ENCODE peak calls at places on chromosomes 16 and 17, in ten cellular contexts. One of them, this sample, is unnamed.

GRCh38 chr17:78360371-78361226 is 722 bp upstream of the SOCS3 start:
- DNase-seq in AG10803: peak
- DNase-seq in heart left ventricle: peak
- DNase-seq in B cell: peak
- DNase-seq in uterus: peak
- DNase-seq in HFFc6: peak
- DNase-seq in epithelial cell of esophagus: peak
- DNase-seq in vagina: no peak
- DNase-seq in activated CD8-positive, alpha-beta T cell treated with anti-CD3 and anti-CD28 coated beads for 36 hours: peak
- DNase-seq in ovary: peak
- DNase-seq in this sample: peak

GRCh38 chr17:34314279-34314678 is 5.0 kb upstream of the CCL8 start:
- DNase-seq in AG10803: peak
- DNase-seq in heart left ventricle: peak
- DNase-seq in B cell: no peak
- DNase-seq in uterus: peak
- DNase-seq in HFFc6: no peak
- DNase-seq in epithelial cell of esophagus: no peak
- DNase-seq in vagina: peak
- DNase-seq in activated CD8-positive, alpha-beta T cell treated with anti-CD3 and anti-CD28 coated beads for 36 hours: no peak
- DNase-seq in ovary: no peak
- DNase-seq in this sample: no peak

GRCh38 chr16:7613518-7613917 is 280.9 kb downstream of the RBFOX1 start:
- DNase-seq in AG10803: no peak
- DNase-seq in heart left ventricle: no peak
- DNase-seq in B cell: no peak
- DNase-seq in uterus: no peak
- DNase-seq in HFFc6: no peak
- DNase-seq in epithelial cell of esophagus: no peak
- DNase-seq in vagina: no peak
- DNase-seq in activated CD8-positive, alpha-beta T cell treated with anti-CD3 and anti-CD28 coated beads for 36 hours: no peak
- DNase-seq in ovary: no peak
- DNase-seq in this sample: no peak

GRCh38 chr16:80317132-80318098 is 223.4 kb upstream of the DYNLRB2 start:
- DNase-seq in AG10803: no peak
- DNase-seq in heart left ventricle: no peak
- DNase-seq in B cell: no peak
- DNase-seq in uterus: no peak
- DNase-seq in HFFc6: no peak
- DNase-seq in epithelial cell of esophagus: peak
- DNase-seq in vagina: no peak
- DNase-seq in activated CD8-positive, alpha-beta T cell treated with anti-CD3 and anti-CD28 coated beads for 36 hours: no peak
- DNase-seq in ovary: no peak
- DNase-seq in this sample: no peak

GRCh38 chr17:50439008-50439407 is 13.0 kb downstream of the ACSF2 start:
- DNase-seq in AG10803: no peak
- DNase-seq in heart left ventricle: no peak
- DNase-seq in B cell: no peak
- DNase-seq in uterus: no peak
- DNase-seq in HFFc6: no peak
- DNase-seq in epithelial cell of esophagus: no peak
- DNase-seq in vagina: no peak
- DNase-seq in activated CD8-positive, alpha-beta T cell treated with anti-CD3 and anti-CD28 coated beads for 36 hours: no peak
- DNase-seq in ovary: no peak
- DNase-seq in this sample: no peak

GRCh38 chr17:7356779-7357178 is 1.8 kb downstream of the TMEM95 start:
- DNase-seq in AG10803: peak
- DNase-seq in heart left ventricle: no peak
- DNase-seq in B cell: no peak
- DNase-seq in uterus: no peak
- DNase-seq in HFFc6: no peak
- DNase-seq in epithelial cell of esophagus: no peak
- DNase-seq in vagina: no peak
- DNase-seq in activated CD8-positive, alpha-beta T cell treated with anti-CD3 and anti-CD28 coated beads for 36 hours: no peak
- DNase-seq in ovary: no peak
- DNase-seq in this sample: peak

GRCh38 chr17:65190467-65191095 is 53.4 kb downstream of the RGS9 start:
- DNase-seq in AG10803: peak
- DNase-seq in heart left ventricle: no peak
- DNase-seq in B cell: no peak
- DNase-seq in uterus: no peak
- DNase-seq in HFFc6: peak
- DNase-seq in epithelial cell of esophagus: peak
- DNase-seq in vagina: no peak
- DNase-seq in activated CD8-positive, alpha-beta T cell treated with anti-CD3 and anti-CD28 coated beads for 36 hours: no peak
- DNase-seq in ovary: no peak
- DNase-seq in this sample: no peak

GRCh38 chr17:38605230-38605851 is 411 bp downstream of the SRCIN1 start:
- DNase-seq in AG10803: no peak
- DNase-seq in heart left ventricle: no peak
- DNase-seq in B cell: peak
- DNase-seq in uterus: no peak
- DNase-seq in HFFc6: no peak
- DNase-seq in epithelial cell of esophagus: no peak
- DNase-seq in vagina: no peak
- DNase-seq in activated CD8-positive, alpha-beta T cell treated with anti-CD3 and anti-CD28 coated beads for 36 hours: no peak
- DNase-seq in ovary: no peak
- DNase-seq in this sample: peak

GRCh38 chr17:57234252-57235092 is 21.9 kb upstream of the MSI2 start:
- DNase-seq in AG10803: no peak
- DNase-seq in heart left ventricle: no peak
- DNase-seq in B cell: no peak
- DNase-seq in uterus: no peak
- DNase-seq in HFFc6: no peak
- DNase-seq in epithelial cell of esophagus: no peak
- DNase-seq in vagina: no peak
- DNase-seq in activated CD8-positive, alpha-beta T cell treated with anti-CD3 and anti-CD28 coated beads for 36 hours: no peak
- DNase-seq in ovary: no peak
- DNase-seq in this sample: no peak

GRCh38 chr17:62085511-62086408 is 20.7 kb upstream of the MED13 start:
- DNase-seq in AG10803: peak
- DNase-seq in heart left ventricle: no peak
- DNase-seq in B cell: no peak
- DNase-seq in uterus: no peak
- DNase-seq in HFFc6: no peak
- DNase-seq in epithelial cell of esophagus: no peak
- DNase-seq in vagina: no peak
- DNase-seq in activated CD8-positive, alpha-beta T cell treated with anti-CD3 and anti-CD28 coated beads for 36 hours: peak
- DNase-seq in ovary: no peak
- DNase-seq in this sample: no peak

GRCh38 chr16:31485571-31485970 is 2.6 kb downstream of the SLC5A2 start:
- DNase-seq in AG10803: no peak
- DNase-seq in heart left ventricle: no peak
- DNase-seq in B cell: no peak
- DNase-seq in uterus: no peak
- DNase-seq in HFFc6: no peak
- DNase-seq in epithelial cell of esophagus: no peak
- DNase-seq in vagina: no peak
- DNase-seq in activated CD8-positive, alpha-beta T cell treated with anti-CD3 and anti-CD28 coated beads for 36 hours: no peak
- DNase-seq in ovary: peak
- DNase-seq in this sample: no peak

DNA sequence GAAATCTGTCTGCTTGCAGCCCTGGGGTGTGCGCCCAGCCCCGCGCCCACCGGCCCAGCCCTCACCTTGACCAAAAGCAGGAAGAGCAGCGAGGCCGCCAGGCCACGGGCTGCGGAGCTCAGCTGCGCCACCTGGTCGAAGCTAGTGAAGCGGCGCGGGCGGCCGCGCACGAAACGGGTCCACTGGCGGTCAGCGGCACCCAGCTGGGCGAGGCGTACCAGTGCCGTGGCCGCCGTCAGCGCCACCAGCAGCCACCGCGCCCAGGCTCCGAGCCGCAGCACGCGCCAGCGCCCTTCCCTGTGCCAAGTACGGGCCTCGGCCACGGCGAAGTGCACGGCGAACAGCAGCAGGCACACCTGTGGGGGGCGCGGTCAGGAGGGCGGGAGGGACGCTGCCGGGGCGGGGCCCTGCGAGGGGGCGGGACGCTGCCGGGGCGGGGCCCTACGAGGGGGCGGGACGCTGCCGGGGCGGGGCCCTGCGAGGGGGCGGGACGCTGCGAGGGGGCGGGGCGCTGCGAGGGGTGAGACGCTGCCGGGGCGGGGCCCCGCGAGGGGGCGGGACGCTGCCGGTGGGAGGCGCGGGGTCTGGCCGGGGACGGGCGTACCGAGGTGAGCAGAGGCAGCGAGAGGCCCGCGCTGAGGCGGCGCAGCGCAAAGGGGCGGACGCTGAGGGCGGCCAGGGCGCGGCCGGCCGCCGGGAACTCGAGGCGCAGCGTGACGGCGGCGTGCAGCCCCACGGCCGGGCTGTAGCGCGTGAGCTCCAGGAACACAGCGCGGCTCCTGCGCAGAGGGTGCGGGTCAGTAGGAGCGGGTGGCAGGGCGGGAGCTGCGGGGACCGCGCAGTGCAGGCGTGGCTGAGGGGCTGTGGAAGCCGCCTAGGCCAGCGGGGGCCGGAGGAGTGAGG is 43.3 kb downstream of the TSC2 start:
- DNase-seq in AG10803: no peak
- DNase-seq in heart left ventricle: peak
- DNase-seq in B cell: no peak
- DNase-seq in uterus: no peak
- DNase-seq in HFFc6: no peak
- DNase-seq in epithelial cell of esophagus: peak
- DNase-seq in vagina: no peak
- DNase-seq in activated CD8-positive, alpha-beta T cell treated with anti-CD3 and anti-CD28 coated beads for 36 hours: no peak
- DNase-seq in ovary: peak
- DNase-seq in this sample: no peak
- TF ChIP-seq CTCF in AG10803: no peak
- TF ChIP-seq CTCF in heart left ventricle: no peak
- TF ChIP-seq CTCF in B cell: no peak
- TF ChIP-seq CTCF in uterus: no peak
- TF ChIP-seq CTCF in HFFc6: no peak
- TF ChIP-seq CTCF in epithelial cell of esophagus: peak
- TF ChIP-seq CTCF in vagina: no peak
- TF ChIP-seq CTCF in activated CD8-positive, alpha-beta T cell treated with anti-CD3 and anti-CD28 coated beads for 36 hours: no peak
- TF ChIP-seq CTCF in ovary: no peak
- TF ChIP-seq CTCF in this sample: no peak

GRCh38 chr16:87662254-87663204 is 60.2 kb downstream of the JPH3 start:
- DNase-seq in AG10803: no peak
- DNase-seq in heart left ventricle: no peak
- DNase-seq in B cell: no peak
- DNase-seq in uterus: no peak
- DNase-seq in HFFc6: no peak
- DNase-seq in epithelial cell of esophagus: no peak
- DNase-seq in vagina: no peak
- DNase-seq in activated CD8-positive, alpha-beta T cell treated with anti-CD3 and anti-CD28 coated beads for 36 hours: no peak
- DNase-seq in ovary: no peak
- DNase-seq in this sample: no peak
- TF ChIP-seq CTCF in AG10803: no peak
- TF ChIP-seq CTCF in heart left ventricle: no peak
- TF ChIP-seq CTCF in B cell: no peak
- TF ChIP-seq CTCF in uterus: no peak
- TF ChIP-seq CTCF in HFFc6: peak
- TF ChIP-seq CTCF in epithelial cell of esophagus: no peak
- TF ChIP-seq CTCF in vagina: no peak
- TF ChIP-seq CTCF in activated CD8-positive, alpha-beta T cell treated with anti-CD3 and anti-CD28 coated beads for 36 hours: no peak
- TF ChIP-seq CTCF in ovary: no peak
- TF ChIP-seq CTCF in this sample: no peak

DNA sequence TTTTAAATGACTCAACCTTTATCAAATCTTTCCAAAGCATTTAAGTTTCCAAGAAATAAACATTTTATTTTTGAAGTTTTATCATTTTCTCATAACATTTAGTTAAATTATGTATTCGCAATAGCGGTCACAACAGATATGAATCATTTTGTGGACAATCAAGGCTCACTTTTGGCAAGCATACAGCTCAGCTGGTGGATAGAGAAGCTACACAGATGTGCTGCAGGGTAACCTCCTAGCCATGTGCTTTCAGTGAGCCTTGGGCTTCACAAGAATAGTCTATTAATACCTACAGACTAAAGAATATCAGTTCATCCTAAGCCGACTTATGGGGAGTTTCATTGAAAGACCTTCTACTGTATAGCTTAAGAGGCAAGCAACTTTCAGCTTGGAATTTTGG is 144.8 kb downstream of the MRTFB start:
- DNase-seq in AG10803: peak
- DNase-seq in heart left ventricle: no peak
- DNase-seq in B cell: no peak
- DNase-seq in uterus: no peak
- DNase-seq in HFFc6: no peak
- DNase-seq in epithelial cell of esophagus: no peak
- DNase-seq in vagina: no peak
- DNase-seq in activated CD8-positive, alpha-beta T cell treated with anti-CD3 and anti-CD28 coated beads for 36 hours: no peak
- DNase-seq in ovary: no peak
- DNase-seq in this sample: no peak
- TF ChIP-seq CTCF in AG10803: no peak
- TF ChIP-seq CTCF in heart left ventricle: no peak
- TF ChIP-seq CTCF in B cell: no peak
- TF ChIP-seq CTCF in uterus: no peak
- TF ChIP-seq CTCF in HFFc6: no peak
- TF ChIP-seq CTCF in epithelial cell of esophagus: no peak
- TF ChIP-seq CTCF in vagina: no peak
- TF ChIP-seq CTCF in activated CD8-positive, alpha-beta T cell treated with anti-CD3 and anti-CD28 coated beads for 36 hours: no peak
- TF ChIP-seq CTCF in ovary: no peak
- TF ChIP-seq CTCF in this sample: no peak

GRCh38 chr16:56538331-56538730 is 18.5 kb upstream of the BBS2 start:
- DNase-seq in AG10803: no peak
- DNase-seq in heart left ventricle: no peak
- DNase-seq in B cell: no peak
- DNase-seq in uterus: no peak
- DNase-seq in HFFc6: no peak
- DNase-seq in epithelial cell of esophagus: no peak
- DNase-seq in vagina: no peak
- DNase-seq in activated CD8-positive, alpha-beta T cell treated with anti-CD3 and anti-CD28 coated beads for 36 hours: no peak
- DNase-seq in ovary: no peak
- DNase-seq in this sample: no peak

GRCh38 chr16:56530872-56531271 is 11.0 kb upstream of the BBS2 start:
- DNase-seq in AG10803: peak
- DNase-seq in heart left ventricle: no peak
- DNase-seq in B cell: no peak
- DNase-seq in uterus: no peak
- DNase-seq in HFFc6: no peak
- DNase-seq in epithelial cell of esophagus: no peak
- DNase-seq in vagina: no peak
- DNase-seq in activated CD8-positive, alpha-beta T cell treated with anti-CD3 and anti-CD28 coated beads for 36 hours: no peak
- DNase-seq in ovary: no peak
- DNase-seq in this sample: no peak

GRCh38 chr16:56534847-56535383 is 15.1 kb upstream of the BBS2 start:
- DNase-seq in AG10803: no peak
- DNase-seq in heart left ventricle: no peak
- DNase-seq in B cell: no peak
- DNase-seq in uterus: no peak
- DNase-seq in HFFc6: no peak
- DNase-seq in epithelial cell of esophagus: no peak
- DNase-seq in vagina: no peak
- DNase-seq in activated CD8-positive, alpha-beta T cell treated with anti-CD3 and anti-CD28 coated beads for 36 hours: no peak
- DNase-seq in ovary: no peak
- DNase-seq in this sample: no peak

DNA sequence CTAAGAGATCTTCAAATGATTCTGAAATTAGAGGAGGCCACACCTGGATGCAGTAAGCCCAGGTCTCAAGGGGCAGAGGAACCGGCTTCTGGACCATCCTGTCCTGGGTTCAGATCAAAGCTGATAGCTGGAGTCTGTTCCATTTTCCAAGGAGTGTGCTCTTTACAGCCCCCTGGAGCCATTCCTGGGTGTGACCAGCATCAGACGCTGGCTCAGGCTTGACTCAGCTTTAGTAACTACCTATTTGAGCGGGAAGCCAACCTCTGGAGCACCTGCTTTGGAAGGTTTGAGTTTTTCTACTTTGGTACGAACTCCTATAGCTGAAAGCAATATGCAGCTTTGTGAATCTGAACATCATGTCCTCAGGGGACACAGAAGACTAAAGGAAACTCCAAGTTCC is 12.9 kb upstream of the BBS2 start:
- DNase-seq in AG10803: no peak
- DNase-seq in heart left ventricle: no peak
- DNase-seq in B cell: no peak
- DNase-seq in uterus: no peak
- DNase-seq in HFFc6: no peak
- DNase-seq in epithelial cell of esophagus: peak
- DNase-seq in vagina: no peak
- DNase-seq in activated CD8-positive, alpha-beta T cell treated with anti-CD3 and anti-CD28 coated beads for 36 hours: no peak
- DNase-seq in ovary: no peak
- DNase-seq in this sample: no peak
- TF ChIP-seq CTCF in AG10803: no peak
- TF ChIP-seq CTCF in heart left ventricle: no peak
- TF ChIP-seq CTCF in B cell: no peak
- TF ChIP-seq CTCF in uterus: no peak
- TF ChIP-seq CTCF in HFFc6: peak
- TF ChIP-seq CTCF in epithelial cell of esophagus: no peak
- TF ChIP-seq CTCF in vagina: no peak
- TF ChIP-seq CTCF in activated CD8-positive, alpha-beta T cell treated with anti-CD3 and anti-CD28 coated beads for 36 hours: no peak
- TF ChIP-seq CTCF in ovary: no peak
- TF ChIP-seq CTCF in this sample: no peak